ENCODE peak calls at places on chromosomes 16 and 17, in four cellular contexts. I, Y, Q and F are unnamed samples.

GRCh38 chr16:86986136-86986535 is 331.1 kb downstream of the C16orf95 start:
- DNase-seq in I (no peak), Q (no peak), Y (no peak), F (no peak)

GRCh38 chr17:61219460-61219859 is 180.2 kb upstream of the TBX2 start:
- DNase-seq in Q (no peak), Y (peak; percentile 19), I (peak; percentile 25), F (no peak)

GRCh38 chr17:81378941-81379511 is 16.2 kb upstream of the BAHCC1 start:
- DNase-seq in Y (no peak), I (no peak), Q (no peak), F (no peak)

GRCh38 chr17:36705651-36706436 is 104.5 kb downstream of the MRM1 start:
- DNase-seq in Y (no peak), I (peak; percentile 26), Q (no peak), F (no peak)

GRCh38 chr16:73432794-73433455 is 385.0 kb upstream of the ZFHX3 start:
- DNase-seq in Q (no peak), Y (no peak), I (no peak), F (no peak)

GRCh38 chr17:21282231-21282630 is 2.3 kb upstream of the MAP2K3 start:
- DNase-seq in I (peak; percentile 98), Y (no peak), Q (no peak), F (no peak)

GRCh38 chr16:89197633-89198416 is 2.5 kb downstream of the SLC22A31 start:
- DNase-seq in I (no peak), Q (no peak), Y (no peak), F (no peak)

GRCh38 chr17:19249681-19250080 is 12.5 kb downstream of the EPN2 start:
- DNase-seq in Y (no peak), I (peak; percentile 78), Q (no peak), F (no peak)

GRCh38 chr17:78428842-78429617 is 50.6 kb downstream of the PGS1 start:
- DNase-seq in Q (no peak), Y (no peak), I (no peak), F (no peak)

GRCh38 chr17:82495844-82496528 is 23.5 kb upstream of the FOXK2 start:
- DNase-seq in Q (no peak), Y (no peak), I (no peak), F (no peak)

GRCh38 chr16:19884021-19884485 is 595 bp downstream of the GPRC5B start:
- DNase-seq in I (no peak), Y (peak; percentile 23), Q (no peak), F (no peak)

GRCh38 chr16:4922721-4923342 is 14.1 kb downstream of the PPL start:
- DNase-seq in Y (no peak), I (no peak), Q (no peak), F (no peak)

GRCh38 chr17:4509923-4510614 is 11.4 kb downstream of the SPNS2 start:
- DNase-seq in Y (peak; percentile 48), Q (no peak), I (no peak), F (no peak)

GRCh38 chr17:48149174-48150106 is 41.9 kb downstream of the SNX11 start:
- DNase-seq in Q (no peak), Y (no peak), I (no peak), F (no peak)

GRCh38 chr17:9512323-9513168 is 63.1 kb downstream of the STX8 start:
- DNase-seq in Q (no peak), I (peak; percentile 47), Y (no peak), F (no peak)

GRCh38 chr17:55734128-55734781 is 11.6 kb upstream of the TMEM100 start:
- DNase-seq in I (peak; percentile 42), Y (no peak), Q (no peak), F (no peak)

GRCh38 chr17:19248923-19249574 is 11.9 kb downstream of the EPN2 start:
- DNase-seq in Q (no peak), I (peak; percentile 87), Y (peak; percentile 47), F (no peak)

GRCh38 chr16:81446318-81447275 is 2.0 kb downstream of the CMIP start:
- DNase-seq in I (peak; percentile 63), Q (no peak), Y (no peak), F (no peak)

GRCh38 chr17:4733073-4733531 is 1.9 kb downstream of the MED11 start:
- DNase-seq in Y (no peak), Q (no peak), I (no peak), F (no peak)

GRCh38 chr17:14316131-14316854 is 15.4 kb downstream of the HS3ST3B1 start:
- DNase-seq in Q (no peak), I (no peak), Y (no peak), F (no peak)

GRCh38 chr17:49749730-49750129 is 14.2 kb downstream of the FAM117A start:
- DNase-seq in I (no peak), Y (no peak), Q (no peak), F (no peak)

GRCh38 chr17:61371606-61372005 is 28.0 kb upstream of the TBX2 start:
- DNase-seq in Y (no peak), Q (no peak), I (no peak), F (no peak)

GRCh38 chr17:61839300-61839786 is 24.0 kb downstream of the BRIP1 start:
- DNase-seq in I (no peak), Q (no peak), Y (no peak), F (no peak)

GRCh38 chr16:72877374-72878028 is 170.4 kb downstream of the ZFHX3 start:
- DNase-seq in I (peak; percentile 31), Q (no peak), Y (no peak), F (no peak)

GRCh38 chr16:74862743-74863244 is 88.2 kb upstream of the FA2H start:
- DNase-seq in Y (no peak), Q (no peak), I (peak; percentile 59), F (no peak)

GRCh38 chr17:31842416-31843381 is 16.3 kb downstream of the COPRS start:
- DNase-seq in I (peak; percentile 95), Y (peak; percentile 57), Q (peak; percentile 79), F (peak; percentile 81)

GRCh38 chr16:88651276-88651988 is 579 bp upstream of the CYBA start:
- DNase-seq in Y (peak; percentile 48), Q (no peak), I (no peak), F (no peak)

GRCh38 chr17:45225964-45226530 is 4.4 kb downstream of the FMNL1 start:
- DNase-seq in Q (no peak), I (no peak), Y (peak; percentile 77), F (no peak)

GRCh38 chr17:19369107-19369778 is 6.7 kb upstream of the B9D1 start:
- DNase-seq in I (no peak), Y (no peak), Q (no peak), F (no peak)

GRCh38 chr17:72822358-72823023 is 270.0 kb downstream of the SLC39A11 start:
- DNase-seq in Q (no peak), Y (no peak), I (no peak), F (no peak)

GRCh38 chr16:725041-725376 is 1.2 kb downstream of the CCDC78 start:
- DNase-seq in Q (no peak), I (no peak), Y (no peak), F (no peak)

GRCh38 chr16:722835-723633 is 2.1 kb downstream of the ANTKMT start:
- DNase-seq in Y (no peak), I (no peak), Q (no peak), F (no peak)

GRCh38 chr16:725463-726187 is 618 bp downstream of the CCDC78 start:
- DNase-seq in Q (no peak), Y (no peak), I (no peak), F (no peak)

GRCh38 chr16:723695-724094 is 2.5 kb downstream of the CCDC78 start:
- DNase-seq in Q (no peak), I (no peak), Y (no peak), F (no peak)

DNA sequence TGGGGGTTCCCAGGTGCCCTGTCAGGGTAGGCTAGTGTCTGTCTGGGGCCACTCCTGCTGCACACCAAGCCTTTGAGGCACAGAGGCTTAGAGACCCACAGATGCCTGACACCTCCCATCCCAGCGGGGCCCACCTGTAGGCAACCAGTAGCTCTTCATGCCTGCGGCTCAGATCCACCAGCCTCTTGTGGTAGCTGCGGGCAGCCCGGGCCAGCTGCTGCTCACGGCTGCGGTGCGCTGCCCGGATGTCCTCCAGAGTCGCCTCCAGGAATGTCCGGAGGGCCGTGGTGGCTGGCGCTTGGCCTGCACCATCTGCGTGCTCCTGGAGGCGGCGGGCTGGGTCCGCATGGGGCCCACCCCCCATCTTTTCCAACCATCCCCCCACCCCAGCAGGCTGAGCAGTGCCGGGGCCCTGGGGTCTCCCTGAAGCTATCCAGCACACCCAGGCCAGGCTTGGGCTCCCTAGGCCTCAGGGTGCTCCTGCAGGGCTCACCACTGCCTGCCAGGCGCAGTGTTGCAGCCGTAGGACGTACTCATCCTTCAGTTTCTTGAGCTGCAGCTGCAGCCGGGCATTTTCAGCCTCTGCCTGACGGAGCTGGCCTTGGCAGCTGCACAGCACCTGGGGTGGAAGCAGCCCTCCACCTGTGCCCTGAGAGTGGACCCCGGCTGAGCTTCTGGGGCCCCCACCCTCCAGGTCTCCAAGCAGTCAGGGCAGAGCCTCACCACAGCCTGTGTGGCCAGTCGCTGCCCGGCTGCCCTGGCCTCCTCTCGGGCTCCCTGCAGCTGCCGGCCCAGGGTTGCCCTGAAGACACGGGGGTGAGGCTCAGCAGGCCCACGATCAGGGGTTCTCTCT is 1.8 kb downstream of the CCDC78 start:
- DNase-seq in Y (no peak), I (no peak), Q (no peak), F (no peak)
- TF ChIP-seq CTCF in Y (no peak), I (no peak), Q (no peak), F (no peak)

DNA sequence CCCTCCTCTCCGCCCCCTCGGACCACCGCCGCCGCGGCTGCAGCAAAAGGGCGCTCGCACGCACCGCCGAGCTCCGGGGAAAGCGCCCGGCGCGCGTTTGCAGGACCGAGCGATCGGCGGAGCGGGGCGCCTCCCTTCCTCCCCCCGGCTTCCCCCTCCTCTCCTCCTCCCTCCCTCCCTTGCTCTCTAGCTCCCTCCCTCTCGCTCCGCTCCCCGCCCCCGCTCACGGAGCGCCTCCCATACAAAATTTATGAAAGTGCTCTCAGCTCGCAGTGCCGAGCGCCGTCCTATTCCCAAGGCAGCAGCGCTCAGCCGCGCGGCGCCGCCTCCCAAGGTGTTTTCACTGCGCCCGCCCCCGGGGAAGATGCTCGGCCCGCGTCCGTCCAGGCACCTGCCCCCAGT is at the start of gene RTN4RL1:
- DNase-seq in Q (no peak), I (peak; percentile 52), Y (peak; percentile 78), F (no peak)
- TF ChIP-seq CTCF in Q (no peak), I (no peak), Y (no peak), F (no peak)

GRCh38 chr16:27778926-27779570 is 229.1 kb downstream of the KATNIP start:
- DNase-seq in I (no peak), Y (no peak), Q (no peak), F (no peak)

GRCh38 chr16:27780468-27781194 is 230.7 kb downstream of the KATNIP start:
- DNase-seq in Q (no peak), Y (no peak), I (no peak), F (no peak)

GRCh38 chr16:27778171-27778925 is 228.4 kb downstream of the KATNIP start:
- DNase-seq in I (no peak), Y (no peak), Q (no peak), F (no peak)

GRCh38 chr16:27781195-27781524 is 231.2 kb downstream of the KATNIP start:
- DNase-seq in I (peak; percentile 47), Q (no peak), Y (peak; percentile 45), F (no peak)

DNA sequence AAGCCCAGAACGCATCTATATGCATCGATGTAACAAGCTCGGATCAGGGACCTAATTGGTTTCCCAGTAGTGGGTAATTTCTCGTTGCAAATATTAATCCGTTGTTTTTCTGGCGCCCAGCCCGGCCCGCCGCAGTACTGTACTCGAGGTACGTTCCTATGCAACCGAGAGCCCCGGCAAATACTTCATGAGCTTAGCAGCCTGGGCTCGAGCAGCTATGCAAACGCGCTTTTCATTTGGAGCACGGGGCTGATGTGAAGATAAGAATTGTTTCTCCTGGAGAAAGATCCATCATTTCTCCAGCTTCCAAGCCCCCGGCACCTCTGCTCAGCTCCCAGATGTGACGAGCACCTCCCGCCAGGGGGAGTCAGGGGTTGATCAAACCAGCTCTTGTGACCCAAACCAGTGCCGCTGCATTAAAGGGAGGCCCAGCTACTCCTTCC is 229.8 kb downstream of the KATNIP start:
- DNase-seq in Y (no peak), I (peak; percentile 60), Q (peak; percentile 61), F (no peak)
- TF ChIP-seq CTCF in Y (peak; percentile 22), I (peak; percentile 74), Q (peak; percentile 63), F (peak; percentile 75)

GRCh38 chr16:9092282-9092962 is 978 bp downstream of the HAPSTR1 start:
- DNase-seq in I (no peak), Q (peak; percentile 19), Y (peak; percentile 63), F (peak; percentile 73)
- TF ChIP-seq CTCF in I (no peak), Q (no peak), Y (peak; percentile 23), F (no peak)